ENCODE peak calls at places on chromosomes 7 and 10, in seven cellular contexts. U is thyroid gland, N is ascending aorta, H is PC-3, Q is stomach, W is fibroblast of mammary gland, V is astrocyte. K is an unnamed sample.

GRCh38 chr7:70614237-70614984 is 517.5 kb upstream of the GALNT17 start:
- DNase-seq in N (peak; percentile 89), W (peak; percentile 67), U (peak; percentile 88), Q (peak; percentile 87), V (peak; percentile 64), H (no peak), K (no peak)

GRCh38 chr7:108463613-108464012 is 7.4 kb upstream of the NRCAM start:
- DNase-seq in Q (no peak), U (no peak), H (no peak), V (no peak), N (no peak), W (no peak), K (no peak)

GRCh38 chr10:52217531-52217930 is 96.5 kb upstream of the DKK1 start:
- DNase-seq in V (no peak), N (no peak), U (no peak), W (no peak), Q (no peak), H (no peak), K (no peak)

GRCh38 chr7:149621776-149622175 is 124.2 kb upstream of the ZNF746 start:
- DNase-seq in N (no peak), Q (no peak), W (peak; percentile 2), H (no peak), U (no peak), V (no peak), K (no peak)

GRCh38 chr10:92692085-92692671 is 2.4 kb downstream of the HHEX start:
- DNase-seq in W (no peak), Q (no peak), U (no peak), N (no peak), V (no peak), H (no peak), K (peak; percentile 53)

GRCh38 chr10:31929986-31930675 is 1.5 kb upstream of the ARHGAP12 start:
- DNase-seq in N (no peak), Q (no peak), H (no peak), W (peak; percentile 21), U (no peak), V (no peak), K (no peak)

GRCh38 chr10:14665304-14665703 is 109.4 kb downstream of the FAM107B start:
- DNase-seq in U (no peak), W (peak; percentile 15), N (no peak), H (peak; percentile 28), Q (no peak), V (no peak), K (no peak)

GRCh38 chr10:132961-133898 is 2.0 kb upstream of the ZMYND11 start:
- DNase-seq in Q (no peak), V (peak; percentile 89), W (peak; percentile 64), U (peak; percentile 43), H (peak; percentile 66), N (no peak), K (no peak)

GRCh38 chr10:90227786-90228185 is 526.4 kb downstream of the KIF20B start:
- DNase-seq in N (no peak), U (no peak), W (peak; percentile 47), Q (no peak), V (peak; percentile 84), H (peak; percentile 62), K (no peak)

GRCh38 chr10:12186324-12186723 is 9.4 kb downstream of the NUDT5 start:
- DNase-seq in U (no peak), V (no peak), Q (no peak), H (peak; percentile 37), N (no peak), W (no peak), K (no peak)

GRCh38 chr7:36677769-36678435 is 46.4 kb downstream of the AOAH start:
- DNase-seq in U (no peak), H (no peak), W (no peak), N (no peak), V (no peak), Q (no peak), K (no peak)

GRCh38 chr10:100022403-100022802 is 12.7 kb upstream of the DNMBP start:
- DNase-seq in N (no peak), H (peak; percentile 49), U (no peak), Q (no peak), V (peak; percentile 33), W (peak; percentile 67), K (no peak)

GRCh38 chr10:95864906-95865813 is 42.6 kb upstream of the CC2D2B start:
- DNase-seq in Q (no peak), U (peak; percentile 44), H (peak; percentile 56), N (peak; percentile 68), W (peak; percentile 85), V (peak; percentile 67), K (peak; percentile 91)

GRCh38 chr10:105605104-105605503 is 964.0 kb downstream of the SORCS3 start:
- DNase-seq in U (no peak), H (no peak), W (no peak), N (no peak), Q (no peak), V (no peak), K (no peak)

GRCh38 chr7:135761751-135762488 is 13.3 kb upstream of the FAM180A start:
- DNase-seq in V (peak; percentile 75), W (no peak), U (no peak), N (peak; percentile 92), H (no peak), Q (no peak), K (no peak)

GRCh38 chr10:4033341-4033896 is 248.4 kb upstream of the KLF6 start:
- DNase-seq in W (no peak), H (no peak), V (no peak), N (no peak), U (no peak), Q (no peak), K (no peak)

GRCh38 chr7:93728292-93728691 is 153.8 kb upstream of the CALCR start:
- DNase-seq in V (peak; percentile 35), Q (no peak), W (peak; percentile 3), U (no peak), H (no peak), N (no peak), K (no peak)

GRCh38 chr7:102287082-102287464 is 405 bp downstream of the SH2B2 start:
- DNase-seq in U (no peak), H (no peak), V (no peak), N (no peak), Q (no peak), W (no peak), K (no peak)

GRCh38 chr10:15789793-15790525 is 70.2 kb upstream of the ITGA8 start:
- DNase-seq in H (no peak), N (no peak), U (no peak), V (peak; percentile 85), W (peak; percentile 96), Q (no peak), K (no peak)

DNA sequence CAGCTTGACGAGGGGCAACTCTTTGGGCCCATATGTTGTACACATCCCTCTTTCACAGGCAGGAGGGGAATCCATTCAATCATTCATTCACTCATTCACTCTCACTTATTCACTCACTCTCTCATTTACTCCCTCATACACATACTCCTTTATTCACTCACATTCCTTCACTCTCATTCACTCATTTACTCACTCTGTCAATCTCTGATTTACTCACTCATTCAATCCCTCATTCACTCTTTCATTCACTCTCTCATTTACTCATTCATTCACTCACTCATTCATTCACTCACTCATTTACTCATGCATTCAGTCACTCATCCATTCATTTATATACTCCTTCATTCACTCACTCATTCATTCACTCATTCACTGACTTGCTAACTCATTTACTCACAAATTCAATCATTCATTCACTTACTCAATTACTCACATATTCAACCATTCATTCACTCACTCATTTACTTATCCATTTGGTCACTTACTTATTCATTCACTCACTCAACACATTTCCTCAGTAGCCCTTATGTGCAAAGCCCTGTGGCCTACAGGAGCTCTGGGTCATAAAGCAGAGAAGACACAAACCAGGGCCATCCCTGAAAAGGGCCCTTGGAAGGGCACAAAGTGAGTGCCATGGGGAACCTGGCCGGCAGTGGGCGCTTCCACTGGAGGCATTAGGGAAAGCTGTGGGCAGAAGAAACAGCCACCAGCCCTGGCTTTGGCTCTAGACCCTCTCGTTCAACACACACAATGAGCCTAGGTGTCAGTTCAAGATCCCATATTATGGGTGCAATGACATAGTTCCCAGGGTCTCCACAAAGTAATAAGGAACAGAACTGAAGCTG is 26.0 kb downstream of the HIP1 start:
- DNase-seq in V (no peak), W (no peak), Q (no peak), H (no peak), N (no peak), U (no peak), K (no peak)
- TF ChIP-seq CTCF in V (no peak), W (no peak), Q (no peak), H (no peak), N (no peak), U (no peak), K (no peak)

GRCh38 chr7:153084283-153084682 is 324.7 kb downstream of the ACTR3B start:
- DNase-seq in W (no peak), V (no peak), U (no peak), N (no peak), H (no peak), Q (no peak), K (no peak)

GRCh38 chr7:153090209-153090608 is 330.7 kb downstream of the ACTR3B start:
- DNase-seq in N (no peak), Q (no peak), U (no peak), W (no peak), V (no peak), H (no peak), K (no peak)

GRCh38 chr7:153090757-153091156 is 331.2 kb downstream of the ACTR3B start:
- DNase-seq in H (no peak), Q (no peak), V (no peak), U (no peak), N (no peak), W (no peak), K (no peak)

GRCh38 chr7:153088601-153089000 is 329.0 kb downstream of the ACTR3B start:
- DNase-seq in W (no peak), V (no peak), Q (no peak), H (no peak), U (no peak), N (no peak), K (no peak)

DNA sequence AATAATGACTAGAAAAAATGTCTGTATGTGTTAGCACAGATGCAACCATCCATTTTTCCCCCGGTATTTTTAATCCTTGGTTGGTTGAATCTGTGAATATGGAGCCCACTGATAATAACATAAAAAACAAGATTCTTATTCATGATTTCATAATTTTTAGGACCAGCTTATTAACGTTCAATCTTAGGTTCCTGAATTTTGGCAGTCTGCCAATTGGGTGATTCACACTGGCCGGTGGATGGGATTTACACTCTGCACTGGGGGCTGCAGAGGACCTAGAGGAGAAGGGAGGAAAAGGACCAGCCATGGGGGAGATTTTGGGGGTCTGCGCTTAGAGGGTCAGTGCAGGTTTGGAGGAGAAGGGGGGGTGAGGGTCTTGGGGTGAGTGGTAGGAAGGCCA is 327.9 kb downstream of the ACTR3B start:
- DNase-seq in U (no peak), H (peak; percentile 26), V (no peak), N (no peak), Q (no peak), W (peak; percentile 2), K (no peak)
- TF ChIP-seq CTCF in U (no peak), H (no peak), V (no peak), N (no peak), Q (no peak), W (no peak), K (no peak)

GRCh38 chr10:129275886-129276285 is 191.2 kb upstream of the MGMT start:
- DNase-seq in Q (no peak), H (no peak), N (no peak), V (no peak), U (no peak), W (no peak), K (no peak)
- TF ChIP-seq CTCF in Q (no peak), H (no peak), N (no peak), V (no peak), U (no peak), W (no peak), K (no peak)

DNA sequence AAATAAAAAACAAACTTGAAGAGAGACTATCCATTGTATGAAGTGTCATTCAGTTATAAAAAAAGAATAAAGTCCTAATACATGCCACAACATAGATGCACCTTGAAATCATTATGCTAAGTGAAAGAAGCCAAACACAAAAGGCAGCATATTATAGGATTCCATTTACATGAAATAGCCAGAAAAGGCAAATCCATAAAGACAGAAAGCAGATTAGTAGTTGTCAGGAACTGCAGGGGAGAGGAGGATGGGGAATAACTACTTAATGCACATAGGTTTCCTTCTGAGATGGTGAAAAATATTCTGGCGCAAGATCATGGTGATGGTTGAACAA is 6.6 kb upstream of the PON1 start:
- DNase-seq in U (no peak), W (no peak), V (no peak), H (no peak), Q (no peak), N (no peak), K (peak; percentile 10)
- TF ChIP-seq CTCF in U (no peak), W (no peak), V (no peak), H (no peak), Q (no peak), N (no peak), K (no peak)